ENCODE peak calls at places on chromosomes 2 and 18, in six cellular contexts. A is stimulated activated naive CD8-positive, alpha-beta T cell treated with anti-CD3 and anti-CD28 coated beads, Interleukin-15, amount 100 ng/mL, for 72 hours; J is left cardiac atrium; Y is HCT116; Z is left lung; M is heart left ventricle. X is an unnamed sample.

GRCh38 chr2:43000242-43001054 is 208.1 kb upstream of the HAAO start:
- ATAC-seq in J (peak), Z (no peak), M (no peak), Y (no peak), A (peak), X (peak)

GRCh38 chr2:176830362-176830761 is 382.2 kb upstream of the HNRNPA3 start:
- ATAC-seq in A (peak), Y (peak), Z (no peak), M (no peak), J (no peak), X (no peak)

GRCh38 chr18:12766986-12767433 is 64.2 kb downstream of the PSMG2 start:
- ATAC-seq in A (no peak), Y (peak), J (no peak), Z (no peak), M (no peak), X (no peak)

GRCh38 chr2:216636570-216637450 is 3.6 kb downstream of the IGFBP2 start:
- ATAC-seq in A (no peak), J (no peak), M (peak), Y (peak), Z (peak), X (peak)

GRCh38 chr2:190369635-190370034 is 26.2 kb downstream of the INPP1 start:
- ATAC-seq in A (no peak), Z (no peak), J (no peak), M (no peak), Y (no peak), X (no peak)

GRCh38 chr2:72759755-72760154 is 66.1 kb downstream of the EXOC6B start:
- ATAC-seq in Z (no peak), M (peak), J (peak), A (no peak), Y (no peak), X (no peak)

GRCh38 chr2:191749181-191749540 is 71.2 kb downstream of the NABP1 start:
- ATAC-seq in J (no peak), M (no peak), Y (peak), Z (no peak), A (peak), X (no peak)

GRCh38 chr2:20490300-20491181 is 43.7 kb downstream of the RHOB start:
- ATAC-seq in M (peak), J (peak), Z (peak), Y (no peak), A (no peak), X (peak)

GRCh38 chr2:172906401-172906811 is 169.2 kb upstream of the MAP3K20 start:
- ATAC-seq in J (peak), Y (no peak), M (peak), Z (no peak), A (no peak), X (no peak)

GRCh38 chr2:160321025-160321424 is 121.0 kb upstream of the ITGB6 start:
- ATAC-seq in Z (peak), Y (no peak), J (no peak), A (no peak), M (peak), X (peak)

GRCh38 chr18:73461780-73462059 is 593.9 kb upstream of the NETO1 start:
- ATAC-seq in J (no peak), Z (peak), A (no peak), Y (no peak), M (no peak), X (no peak)

GRCh38 chr18:45690975-45691815 is 32.8 kb upstream of the SLC14A1 start:
- ATAC-seq in Y (peak), J (peak), Z (peak), M (peak), A (no peak), X (peak)

GRCh38 chr2:148901142-148901541 is 26.1 kb downstream of the KIF5C start:
- ATAC-seq in Y (no peak), M (no peak), A (no peak), Z (no peak), J (no peak), X (no peak)

GRCh38 chr2:167862787-167863186 is 384.6 kb downstream of the STK39 start:
- ATAC-seq in Y (no peak), J (no peak), Z (no peak), M (no peak), A (peak), X (no peak)

GRCh38 chr18:80197490-80197889 is 49.8 kb downstream of the PARD6G start:
- ATAC-seq in Y (no peak), M (no peak), J (peak), Z (no peak), A (no peak), X (no peak)

GRCh38 chr2:37832590-37833197 is 92.4 kb upstream of the RMDN2 start:
- ATAC-seq in Z (peak), A (peak), Y (peak), M (peak), J (peak), X (peak)